ENCODE peak calls at places on chromosomes 16 and 17, in eight cellular contexts. Q is Peyer's patch, V is AG10803, I is cardiac fibroblast, A is mucosa of descending colon, W is right cardiac atrium, L is heart left ventricle, K is NB4. T is an unnamed sample.

GRCh38 chr17:43637563-43638323 is 24.0 kb downstream of the MEOX1 start:
- DNase-seq in L (no peak), I (no peak), V (no peak), W (no peak), Q (no peak), K (no peak), A (no peak), T (no peak)

GRCh38 chr16:1346422-1347285 is 5.0 kb downstream of the TSR3 start:
- DNase-seq in Q (no peak), V (no peak), W (no peak), I (no peak), A (no peak), L (no peak), K (peak), T (peak)

GRCh38 chr16:68490829-68491575 is 42.7 kb upstream of the SMPD3 start:
- DNase-seq in I (no peak), Q (peak), W (no peak), L (no peak), A (peak), V (peak), K (no peak), T (peak)

GRCh38 chr17:36602924-36603384 is 1.6 kb downstream of the MRM1 start:
- DNase-seq in L (no peak), V (peak), W (peak), Q (peak), K (peak), I (peak), A (peak), T (peak)

GRCh38 chr17:29891131-29891530 is 38.9 kb downstream of the SSH2 start:
- DNase-seq in W (no peak), I (no peak), A (no peak), Q (no peak), L (no peak), K (no peak), V (no peak), T (no peak)

GRCh38 chr16:68590201-68590994 is 51.3 kb downstream of the ZFP90 start:
- DNase-seq in L (no peak), Q (peak), I (peak), K (peak), A (peak), W (peak), V (peak), T (peak)

GRCh38 chr17:73338050-73338491 is 26.3 kb upstream of the CDC42EP4 start:
- DNase-seq in W (peak), A (no peak), L (no peak), K (no peak), I (peak), Q (no peak), V (peak), T (no peak)

GRCh38 chr16:9602201-9602600 is 510.8 kb downstream of the HAPSTR1 start:
- DNase-seq in A (no peak), L (no peak), I (no peak), V (no peak), W (no peak), Q (no peak), K (no peak), T (no peak)

GRCh38 chr17:28174352-28175046 is 132.0 kb downstream of the NLK start:
- DNase-seq in L (no peak), K (peak), V (no peak), Q (no peak), I (no peak), W (no peak), A (no peak), T (no peak)

GRCh38 chr16:88651276-88651988 is 579 bp upstream of the CYBA start:
- DNase-seq in I (no peak), V (no peak), Q (peak), K (peak), A (peak), W (peak), L (peak), T (no peak)

GRCh38 chr16:81469183-81469677 is 24.6 kb downstream of the CMIP start:
- DNase-seq in K (no peak), A (no peak), W (no peak), V (no peak), Q (no peak), I (no peak), L (no peak), T (no peak)

GRCh38 chr17:27601069-27601974 is 29.7 kb upstream of the LGALS9 start:
- DNase-seq in W (peak), Q (peak), L (peak), V (peak), K (peak), A (peak), I (peak), T (peak)

GRCh38 chr16:74874123-74874522 is 99.5 kb upstream of the FA2H start:
- DNase-seq in L (no peak), K (no peak), V (no peak), A (no peak), I (no peak), W (no peak), Q (peak), T (no peak)

GRCh38 chr16:66849021-66849420 is 4.8 kb downstream of the CA7 start:
- DNase-seq in Q (peak), K (no peak), I (no peak), W (no peak), V (no peak), L (no peak), A (no peak), T (no peak)

GRCh38 chr17:44324092-44324570 is 492 bp downstream of the SLC25A39 start:
- DNase-seq in L (no peak), V (no peak), Q (no peak), I (no peak), A (no peak), W (no peak), K (no peak), T (peak)

GRCh38 chr17:77613181-77613580 is 345.3 kb upstream of the TNRC6C start:
- DNase-seq in W (no peak), A (no peak), V (peak), I (no peak), Q (peak), K (no peak), L (no peak), T (no peak)

GRCh38 chr17:75855310-75856061 is at the start of gene WBP2:
- DNase-seq in W (peak), Q (peak), A (peak), K (peak), L (peak), I (peak), V (peak), T (peak)

GRCh38 chr17:72393553-72393952 is 272.7 kb downstream of the SOX9 start:
- DNase-seq in Q (no peak), W (no peak), L (no peak), A (no peak), I (peak), K (peak), V (peak), T (peak)

GRCh38 chr17:7704601-7705268 is at the start of gene EFNB3:
- DNase-seq in W (no peak), K (no peak), Q (no peak), L (no peak), A (no peak), V (no peak), I (peak), T (peak)

GRCh38 chr17:55622547-55622946 is 100.1 kb downstream of the TMEM100 start:
- DNase-seq in W (no peak), K (no peak), Q (no peak), I (no peak), V (no peak), A (no peak), L (no peak), T (no peak)

GRCh38 chr16:28013392-28013791 is 50.1 kb downstream of the GSG1L start:
- DNase-seq in Q (no peak), K (no peak), I (no peak), A (no peak), L (no peak), W (no peak), V (no peak), T (no peak)

GRCh38 chr17:43745541-43745940 is 13.1 kb downstream of the SOST start:
- DNase-seq in I (no peak), A (no peak), L (peak), K (no peak), V (no peak), Q (no peak), W (no peak), T (no peak)

GRCh38 chr16:720507-720989 is 398 bp upstream of the ANTKMT start:
- DNase-seq in V (peak), K (peak), A (peak), W (no peak), L (peak), Q (peak), I (peak), T (peak)

GRCh38 chr16:66278604-66279262 is 87.8 kb upstream of the CDH5 start:
- DNase-seq in W (no peak), V (no peak), L (no peak), K (no peak), A (no peak), I (no peak), Q (peak), T (no peak)

GRCh38 chr16:57999366-57999970 is 1.0 kb downstream of the ZNF319 start:
- DNase-seq in A (peak), I (no peak), V (peak), W (no peak), K (peak), Q (no peak), L (no peak), T (no peak)

GRCh38 chr17:39191750-39192510 is 5.5 kb downstream of the CACNB1 start:
- DNase-seq in V (no peak), Q (no peak), I (no peak), K (no peak), L (no peak), W (peak), A (no peak), T (no peak)

GRCh38 chr16:88785106-88785924 is at the start of gene PIEZO1:
- DNase-seq in V (peak), L (peak), I (peak), Q (peak), K (peak), A (peak), W (peak), T (peak)

GRCh38 chr16:14465799-14466198 is 164.3 kb downstream of the PARN start:
- DNase-seq in W (no peak), K (no peak), Q (no peak), L (no peak), I (no peak), A (no peak), V (no peak), T (no peak)

GRCh38 chr17:1360975-1361374 is 39.0 kb downstream of the YWHAE start:
- DNase-seq in I (no peak), W (no peak), A (no peak), K (no peak), L (no peak), V (no peak), Q (peak), T (no peak)

GRCh38 chr17:43409131-43409530 is 10.3 kb downstream of the ARL4D start:
- DNase-seq in A (no peak), V (no peak), K (no peak), Q (no peak), L (no peak), I (no peak), W (no peak), T (no peak)

GRCh38 chr16:4682616-4683254 is 10.6 kb upstream of the NUDT16L1 start:
- DNase-seq in A (peak), I (no peak), L (no peak), K (peak), V (no peak), Q (peak), W (peak), T (no peak)

GRCh38 chr17:60079401-60079861 is 710 bp upstream of the HEATR6 start:
- DNase-seq in L (no peak), I (peak), V (peak), W (no peak), A (no peak), K (no peak), Q (no peak), T (peak)

GRCh38 chr17:81165246-81166032 is at the start of gene PVALEF:
- DNase-seq in Q (no peak), W (no peak), K (no peak), L (peak), A (no peak), I (no peak), V (no peak), T (no peak)

GRCh38 chr17:41544497-41544896 is 16.4 kb upstream of the KRT19 start:
- DNase-seq in L (no peak), I (peak), A (peak), K (no peak), W (no peak), Q (peak), V (no peak), T (no peak)

GRCh38 chr16:4750896-4751295 is 16.1 kb downstream of the ZNF500 start:
- DNase-seq in K (no peak), W (peak), Q (no peak), L (no peak), V (no peak), I (no peak), A (no peak), T (no peak)

GRCh38 chr17:60659156-60659555 is 18.5 kb upstream of the BCAS3 start:
- DNase-seq in V (no peak), L (no peak), K (no peak), Q (no peak), W (no peak), A (no peak), I (no peak), T (no peak)

GRCh38 chr16:78666318-78666717 is 566.9 kb downstream of the WWOX start:
- DNase-seq in Q (no peak), A (no peak), K (no peak), L (no peak), W (no peak), V (no peak), I (no peak), T (no peak)

GRCh38 chr16:11620243-11621003 is 33.7 kb upstream of the LITAF start:
- DNase-seq in Q (no peak), V (no peak), W (no peak), A (no peak), L (no peak), K (no peak), I (no peak), T (no peak)

GRCh38 chr16:49280022-49280741 is 1.5 kb downstream of the CBLN1 start:
- DNase-seq in V (no peak), W (peak), A (peak), Q (no peak), I (no peak), L (no peak), K (peak), T (no peak)

GRCh38 chr16:49278944-49279725 is 2.5 kb downstream of the CBLN1 start:
- DNase-seq in V (no peak), I (no peak), L (no peak), A (no peak), K (no peak), W (no peak), Q (no peak), T (no peak)

GRCh38 chr16:49281481-49281842 is at the start of gene CBLN1:
- DNase-seq in I (no peak), A (no peak), V (no peak), W (no peak), L (no peak), K (no peak), Q (no peak), T (no peak)

GRCh38 chr16:49281843-49282642 is 405 bp upstream of the CBLN1 start:
- DNase-seq in V (peak), Q (peak), A (peak), L (peak), I (peak), W (peak), K (no peak), T (peak)

DNA sequence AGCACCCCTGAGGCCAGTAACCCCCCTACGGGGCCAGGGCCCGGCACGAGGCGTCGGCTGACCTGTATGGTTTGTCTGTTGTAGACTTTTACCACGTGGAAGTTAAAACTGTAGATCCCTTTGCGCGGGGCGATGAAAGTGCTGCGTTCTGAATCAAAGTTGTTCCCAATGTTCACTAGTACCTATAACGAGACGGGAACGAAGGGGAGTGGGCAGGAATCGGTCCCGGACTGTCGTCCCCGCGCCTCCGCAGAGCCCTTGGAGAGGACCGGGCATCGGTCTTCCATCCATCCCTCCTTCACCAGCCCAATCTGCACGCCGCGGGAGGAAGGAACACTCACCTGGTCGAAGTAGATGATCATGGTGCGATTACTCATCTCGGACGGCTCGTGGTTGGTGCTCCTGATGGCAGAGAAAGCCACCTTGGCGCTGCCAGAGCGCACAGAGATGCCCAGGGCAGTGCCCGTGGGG is 742 bp downstream of the CBLN1 start:
- DNase-seq in A (peak), Q (no peak), V (no peak), K (no peak), I (no peak), L (no peak), W (no peak), T (no peak)
- H3K4me3 ChIP-seq in A (no peak), Q (no peak), V (no peak), K (no peak), I (no peak), L (peak), W (no peak), T (no peak)

DNA sequence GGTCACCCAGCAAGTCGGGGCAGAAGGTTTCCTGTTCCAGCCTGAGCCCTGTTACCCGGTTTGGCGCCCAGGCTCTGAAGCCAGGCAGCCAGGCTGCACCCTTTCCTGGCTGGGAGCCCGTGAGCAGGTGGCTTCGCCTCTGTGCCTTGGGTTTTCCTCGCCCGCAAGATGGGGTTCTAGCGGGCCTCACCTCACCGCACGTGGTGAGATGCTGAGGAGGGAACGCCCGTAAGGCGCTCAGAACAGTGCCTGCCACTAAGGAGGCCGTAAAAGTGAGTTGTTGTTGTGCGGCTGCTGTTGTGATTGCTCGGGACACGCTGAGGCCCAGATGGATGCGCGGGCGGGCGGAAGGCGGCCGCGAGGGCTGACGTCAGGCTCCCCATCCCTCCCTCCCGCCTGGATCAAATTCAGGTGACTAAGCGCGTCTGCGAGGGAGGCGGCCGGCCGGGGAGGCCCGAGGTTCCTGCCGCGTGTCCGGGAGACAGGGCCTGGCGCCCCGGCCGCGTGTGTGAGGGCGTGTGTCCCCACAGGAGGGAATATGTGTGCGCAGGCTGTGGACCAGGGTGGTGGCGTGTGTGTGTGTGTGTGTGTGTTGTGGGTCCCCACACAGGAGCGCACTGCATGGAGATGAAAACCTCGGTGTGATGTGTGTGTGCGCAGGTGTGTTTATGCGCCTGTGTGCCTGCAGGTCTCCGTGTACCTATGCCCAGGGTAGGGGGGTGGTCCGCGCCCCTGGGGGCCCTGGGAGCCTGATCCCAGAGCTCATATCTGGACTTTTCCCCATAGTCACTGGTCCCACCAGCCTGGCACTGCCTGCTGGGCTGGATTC is 4.3 kb downstream of the CAMKK1 start:
- DNase-seq in V (peak), L (peak), W (peak), Q (peak), I (peak), K (no peak), A (peak), T (peak)
- H3K4me3 ChIP-seq in V (no peak), L (no peak), W (no peak), Q (no peak), I (no peak), K (no peak), A (no peak), T (no peak)

GRCh38 chr16:30526137-30526822 is at the start of gene ZNF768:
- DNase-seq in Q (peak), I (peak), L (no peak), A (peak), K (peak), V (no peak), W (no peak), T (peak)
- H3K4me3 ChIP-seq in Q (peak), I (peak), L (peak), A (peak), K (peak), V (peak), W (peak), T (peak)

DNA sequence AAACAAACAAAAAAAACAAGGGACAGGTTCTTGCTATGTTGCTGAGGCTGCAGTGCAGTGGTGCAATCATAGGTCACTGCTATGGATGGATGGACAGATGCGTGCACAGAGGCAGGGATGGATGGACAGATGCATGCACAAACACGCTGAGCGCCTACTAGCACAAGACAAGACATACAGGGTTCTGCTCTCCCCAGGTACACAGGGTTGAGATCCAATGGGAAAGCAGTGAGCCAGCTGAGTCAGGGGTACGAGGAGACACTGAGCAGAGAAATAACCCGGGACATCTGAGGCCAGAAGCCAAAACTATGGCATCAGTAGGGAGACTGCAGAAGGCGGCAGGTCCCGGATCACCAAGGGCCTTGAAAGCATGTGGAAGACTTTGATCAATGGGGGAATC is 6.2 kb downstream of the IL32 start:
- DNase-seq in V (no peak), A (peak), K (no peak), I (no peak), Q (peak), L (no peak), W (no peak), T (no peak)
- H3K4me3 ChIP-seq in V (no peak), A (no peak), K (no peak), I (no peak), Q (no peak), L (no peak), W (no peak), T (no peak)

GRCh38 chr17:21250719-21251305 is 2.4 kb downstream of the NATD1 start:
- DNase-seq in I (no peak), W (no peak), Q (no peak), K (no peak), L (no peak), A (no peak), V (peak), T (no peak)

GRCh38 chr17:21249911-21250703 is 3.1 kb downstream of the NATD1 start:
- DNase-seq in V (peak), A (no peak), L (no peak), K (peak), Q (no peak), W (no peak), I (no peak), T (no peak)

GRCh38 chr17:21252289-21252874 is 828 bp downstream of the NATD1 start:
- DNase-seq in K (no peak), Q (no peak), A (no peak), L (no peak), W (no peak), V (no peak), I (no peak), T (no peak)

GRCh38 chr17:21252875-21253645 is at the start of gene NATD1:
- DNase-seq in L (peak), K (peak), Q (peak), W (peak), I (peak), V (peak), A (peak), T (peak)

GRCh38 chr17:21251611-21252010 is 1.6 kb downstream of the NATD1 start:
- DNase-seq in W (no peak), L (no peak), K (no peak), A (no peak), I (no peak), Q (no peak), V (no peak), T (no peak)
- H3K4me3 ChIP-seq in W (no peak), L (peak), K (no peak), A (no peak), I (no peak), Q (no peak), V (peak), T (no peak)